ENCODE peak calls at places on chromosomes 6 and 20, in seven cellular contexts. One of them, this sample, is unnamed.

GRCh38 chr20:36547186-36548005 is 6.1 kb downstream of the MYL9 start:
- DNase-seq in sciatic nerve: no peak
- DNase-seq in GM23248: no peak
- DNase-seq in activated CD4-positive, CD25-positive, alpha-beta regulatory T cell: no peak
- DNase-seq in H9: no peak
- DNase-seq in nucleus accumbens: no peak
- DNase-seq in mucosa of descending colon: no peak
- DNase-seq in this sample: no peak

GRCh38 chr20:52497731-52498130 is 306.2 kb upstream of the ZFP64 start:
- DNase-seq in sciatic nerve: no peak
- DNase-seq in GM23248: peak
- DNase-seq in activated CD4-positive, CD25-positive, alpha-beta regulatory T cell: no peak
- DNase-seq in H9: no peak
- DNase-seq in nucleus accumbens: no peak
- DNase-seq in mucosa of descending colon: no peak
- DNase-seq in this sample: no peak

GRCh38 chr6:5028921-5029320 is 25.1 kb upstream of the RPP40 start:
- DNase-seq in sciatic nerve: no peak
- DNase-seq in GM23248: no peak
- DNase-seq in activated CD4-positive, CD25-positive, alpha-beta regulatory T cell: no peak
- DNase-seq in H9: no peak
- DNase-seq in nucleus accumbens: no peak
- DNase-seq in mucosa of descending colon: no peak
- DNase-seq in this sample: no peak

GRCh38 chr20:36861625-36861874 is 14.4 kb upstream of the TLDC2 start:
- DNase-seq in sciatic nerve: no peak
- DNase-seq in GM23248: peak
- DNase-seq in activated CD4-positive, CD25-positive, alpha-beta regulatory T cell: no peak
- DNase-seq in H9: no peak
- DNase-seq in nucleus accumbens: no peak
- DNase-seq in mucosa of descending colon: no peak
- DNase-seq in this sample: no peak

GRCh38 chr20:10769700-10770099 is 95.9 kb upstream of the JAG1 start:
- DNase-seq in sciatic nerve: no peak
- DNase-seq in GM23248: no peak
- DNase-seq in activated CD4-positive, CD25-positive, alpha-beta regulatory T cell: no peak
- DNase-seq in H9: no peak
- DNase-seq in nucleus accumbens: no peak
- DNase-seq in mucosa of descending colon: no peak
- DNase-seq in this sample: no peak

GRCh38 chr6:152748843-152749242 is 1.8 kb upstream of the VIP start:
- DNase-seq in sciatic nerve: no peak
- DNase-seq in GM23248: peak
- DNase-seq in activated CD4-positive, CD25-positive, alpha-beta regulatory T cell: no peak
- DNase-seq in H9: no peak
- DNase-seq in nucleus accumbens: no peak
- DNase-seq in mucosa of descending colon: no peak
- DNase-seq in this sample: no peak

GRCh38 chr20:8194721-8195120 is 62.7 kb downstream of the PLCB1 start:
- DNase-seq in sciatic nerve: no peak
- DNase-seq in GM23248: peak
- DNase-seq in activated CD4-positive, CD25-positive, alpha-beta regulatory T cell: no peak
- DNase-seq in H9: no peak
- DNase-seq in nucleus accumbens: no peak
- DNase-seq in mucosa of descending colon: no peak
- DNase-seq in this sample: no peak

GRCh38 chr6:1037430-1037829 is 274.5 kb upstream of the FOXQ1 start:
- DNase-seq in sciatic nerve: no peak
- DNase-seq in GM23248: no peak
- DNase-seq in activated CD4-positive, CD25-positive, alpha-beta regulatory T cell: no peak
- DNase-seq in H9: no peak
- DNase-seq in nucleus accumbens: no peak
- DNase-seq in mucosa of descending colon: no peak
- DNase-seq in this sample: no peak

GRCh38 chr20:53736757-53737403 is 143.2 kb upstream of the ZNF217 start:
- DNase-seq in sciatic nerve: no peak
- DNase-seq in GM23248: peak
- DNase-seq in activated CD4-positive, CD25-positive, alpha-beta regulatory T cell: no peak
- DNase-seq in H9: no peak
- DNase-seq in nucleus accumbens: no peak
- DNase-seq in mucosa of descending colon: no peak
- DNase-seq in this sample: no peak